ENCODE peak calls at places on chromosomes 2 and 18, in nine cellular contexts. One of them, this sample, is unnamed.

GRCh38 chr2:73836141-73836943 is 7.6 kb downstream of the STAMBP start:
- DNase-seq in tibial artery: no peak
- DNase-seq in kidney: no peak
- DNase-seq in BJ: no peak
- DNase-seq in kidney epithelial cell: no peak
- DNase-seq in CD8-positive, alpha-beta T cell: no peak
- DNase-seq in AG09309: no peak
- DNase-seq in right cardiac atrium: peak; percentile 49
- DNase-seq in NB4: no peak
- DNase-seq in this sample: no peak

GRCh38 chr2:63601061-63601460 is 12.3 kb downstream of the MDH1 start:
- DNase-seq in AG09309: no peak
- DNase-seq in right cardiac atrium: no peak
- DNase-seq in kidney: no peak
- DNase-seq in BJ: no peak
- DNase-seq in NB4: no peak
- DNase-seq in kidney epithelial cell: no peak
- DNase-seq in tibial artery: no peak
- DNase-seq in CD8-positive, alpha-beta T cell: no peak
- DNase-seq in this sample: no peak

GRCh38 chr2:62789918-62790317 is 84.4 kb downstream of the EHBP1 start:
- DNase-seq in CD8-positive, alpha-beta T cell: no peak
- DNase-seq in tibial artery: no peak
- DNase-seq in AG09309: no peak
- DNase-seq in kidney: no peak
- DNase-seq in kidney epithelial cell: no peak
- DNase-seq in right cardiac atrium: no peak
- DNase-seq in BJ: no peak
- DNase-seq in NB4: no peak
- DNase-seq in this sample: no peak

GRCh38 chr2:27378096-27378808 is 2.3 kb downstream of the ZNF513 start:
- DNase-seq in BJ: no peak
- DNase-seq in tibial artery: no peak
- DNase-seq in right cardiac atrium: peak; percentile 67
- DNase-seq in kidney: peak; percentile 81
- DNase-seq in CD8-positive, alpha-beta T cell: no peak
- DNase-seq in NB4: no peak
- DNase-seq in AG09309: no peak
- DNase-seq in kidney epithelial cell: no peak
- DNase-seq in this sample: no peak

GRCh38 chr2:62287335-62287734 is 91.4 kb downstream of the B3GNT2 start:
- DNase-seq in NB4: no peak
- DNase-seq in CD8-positive, alpha-beta T cell: no peak
- DNase-seq in AG09309: no peak
- DNase-seq in kidney epithelial cell: no peak
- DNase-seq in BJ: no peak
- DNase-seq in right cardiac atrium: no peak
- DNase-seq in tibial artery: no peak
- DNase-seq in kidney: no peak
- DNase-seq in this sample: no peak

GRCh38 chr2:126828471-126828870 is 70.2 kb upstream of the TEX51 start:
- DNase-seq in kidney epithelial cell: no peak
- DNase-seq in kidney: no peak
- DNase-seq in AG09309: no peak
- DNase-seq in tibial artery: no peak
- DNase-seq in NB4: peak; percentile 94
- DNase-seq in right cardiac atrium: no peak
- DNase-seq in CD8-positive, alpha-beta T cell: no peak
- DNase-seq in BJ: no peak
- DNase-seq in this sample: no peak

GRCh38 chr2:215796160-215796559 is 217.2 kb downstream of the MREG start:
- DNase-seq in CD8-positive, alpha-beta T cell: no peak
- DNase-seq in NB4: peak; percentile 70
- DNase-seq in kidney: no peak
- DNase-seq in BJ: no peak
- DNase-seq in kidney epithelial cell: no peak
- DNase-seq in right cardiac atrium: no peak
- DNase-seq in tibial artery: no peak
- DNase-seq in AG09309: peak; percentile 65
- DNase-seq in this sample: no peak

GRCh38 chr18:57063601-57064000 is 83.3 kb upstream of the BOD1L2 start:
- DNase-seq in kidney epithelial cell: no peak
- DNase-seq in kidney: no peak
- DNase-seq in BJ: no peak
- DNase-seq in CD8-positive, alpha-beta T cell: no peak
- DNase-seq in tibial artery: peak; percentile 9
- DNase-seq in NB4: no peak
- DNase-seq in AG09309: no peak
- DNase-seq in right cardiac atrium: no peak
- DNase-seq in this sample: no peak

GRCh38 chr2:74050153-74050552 is 65.4 kb downstream of the TET3 start:
- DNase-seq in tibial artery: no peak
- DNase-seq in kidney epithelial cell: no peak
- DNase-seq in right cardiac atrium: no peak
- DNase-seq in NB4: no peak
- DNase-seq in kidney: no peak
- DNase-seq in CD8-positive, alpha-beta T cell: no peak
- DNase-seq in BJ: no peak
- DNase-seq in AG09309: no peak
- DNase-seq in this sample: no peak

GRCh38 chr2:220857371-220857770 is 714.7 kb downstream of the EPHA4 start:
- DNase-seq in CD8-positive, alpha-beta T cell: no peak
- DNase-seq in tibial artery: no peak
- DNase-seq in kidney epithelial cell: no peak
- DNase-seq in AG09309: no peak
- DNase-seq in BJ: no peak
- DNase-seq in NB4: no peak
- DNase-seq in kidney: no peak
- DNase-seq in right cardiac atrium: no peak
- DNase-seq in this sample: no peak

GRCh38 chr18:75010725-75011124 is 198.2 kb downstream of the PTGR3 start:
- DNase-seq in BJ: no peak
- DNase-seq in tibial artery: no peak
- DNase-seq in CD8-positive, alpha-beta T cell: no peak
- DNase-seq in kidney epithelial cell: no peak
- DNase-seq in kidney: no peak
- DNase-seq in NB4: no peak
- DNase-seq in AG09309: no peak
- DNase-seq in right cardiac atrium: no peak
- DNase-seq in this sample: no peak

GRCh38 chr2:152620218-152620617 is 97.0 kb downstream of the PRPF40A start:
- DNase-seq in right cardiac atrium: no peak
- DNase-seq in kidney epithelial cell: no peak
- DNase-seq in BJ: no peak
- DNase-seq in kidney: no peak
- DNase-seq in CD8-positive, alpha-beta T cell: no peak
- DNase-seq in NB4: no peak
- DNase-seq in AG09309: no peak
- DNase-seq in tibial artery: no peak
- DNase-seq in this sample: no peak

GRCh38 chr18:73638709-73639108 is 508.9 kb downstream of the FBXO15 start:
- DNase-seq in kidney epithelial cell: no peak
- DNase-seq in BJ: peak; percentile 19
- DNase-seq in right cardiac atrium: no peak
- DNase-seq in kidney: no peak
- DNase-seq in NB4: no peak
- DNase-seq in AG09309: no peak
- DNase-seq in tibial artery: no peak
- DNase-seq in CD8-positive, alpha-beta T cell: no peak
- DNase-seq in this sample: no peak

GRCh38 chr2:143939976-143940375 is 579.9 kb downstream of the ZEB2 start:
- DNase-seq in NB4: no peak
- DNase-seq in BJ: no peak
- DNase-seq in AG09309: no peak
- DNase-seq in CD8-positive, alpha-beta T cell: no peak
- DNase-seq in kidney epithelial cell: no peak
- DNase-seq in tibial artery: no peak
- DNase-seq in kidney: no peak
- DNase-seq in right cardiac atrium: no peak
- DNase-seq in this sample: peak; percentile 31

GRCh38 chr2:230927711-230928341 is 2.8 kb upstream of the GPR55 start:
- DNase-seq in NB4: no peak
- DNase-seq in tibial artery: peak; percentile 53
- DNase-seq in kidney epithelial cell: no peak
- DNase-seq in AG09309: no peak
- DNase-seq in CD8-positive, alpha-beta T cell: no peak
- DNase-seq in BJ: no peak
- DNase-seq in kidney: no peak
- DNase-seq in right cardiac atrium: peak; percentile 59
- DNase-seq in this sample: no peak

GRCh38 chr2:65319080-65319673 is 91.5 kb downstream of the ACTR2 start:
- DNase-seq in kidney epithelial cell: no peak
- DNase-seq in BJ: no peak
- DNase-seq in right cardiac atrium: no peak
- DNase-seq in AG09309: no peak
- DNase-seq in kidney: no peak
- DNase-seq in CD8-positive, alpha-beta T cell: no peak
- DNase-seq in tibial artery: no peak
- DNase-seq in NB4: no peak
- DNase-seq in this sample: no peak

DNA sequence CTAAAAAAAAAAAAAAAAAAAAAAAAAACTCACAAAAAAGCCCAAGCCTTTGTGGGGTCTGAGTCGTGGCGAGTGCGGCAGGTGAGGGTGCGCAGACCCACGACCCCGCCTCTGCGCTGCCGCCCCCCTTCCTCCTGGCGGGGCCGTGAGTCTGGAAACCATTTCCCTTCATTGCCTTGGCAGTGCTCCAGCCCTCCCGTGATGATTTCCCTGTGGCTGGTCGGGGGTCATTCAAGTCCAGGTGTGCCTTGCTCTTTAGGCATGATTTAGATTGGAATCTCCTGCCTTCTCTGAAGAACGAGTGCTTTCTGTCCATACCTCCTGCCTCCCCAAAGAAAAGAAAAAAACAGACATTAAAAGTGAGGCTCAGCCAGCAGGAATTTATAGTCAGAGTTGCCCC is 161.8 kb downstream of the FAM210A start:
- DNase-seq in kidney: no peak
- DNase-seq in kidney epithelial cell: no peak
- DNase-seq in tibial artery: peak; percentile 70
- DNase-seq in BJ: no peak
- DNase-seq in AG09309: no peak
- DNase-seq in CD8-positive, alpha-beta T cell: no peak
- DNase-seq in NB4: no peak
- DNase-seq in right cardiac atrium: peak; percentile 73
- DNase-seq in this sample: no peak
- H3K4me3 ChIP-seq in kidney: no peak overlapping the region
- H3K4me3 ChIP-seq in kidney epithelial cell: no peak overlapping the region
- H3K4me3 ChIP-seq in tibial artery: no peak overlapping the region
- H3K4me3 ChIP-seq in BJ: no peak overlapping the region
- H3K4me3 ChIP-seq in AG09309: no peak overlapping the region
- H3K4me3 ChIP-seq in CD8-positive, alpha-beta T cell: no peak overlapping the region
- H3K4me3 ChIP-seq in NB4: no peak overlapping the region
- H3K4me3 ChIP-seq in right cardiac atrium: no peak overlapping the region
- H3K4me3 ChIP-seq in this sample: no peak overlapping the region

DNA sequence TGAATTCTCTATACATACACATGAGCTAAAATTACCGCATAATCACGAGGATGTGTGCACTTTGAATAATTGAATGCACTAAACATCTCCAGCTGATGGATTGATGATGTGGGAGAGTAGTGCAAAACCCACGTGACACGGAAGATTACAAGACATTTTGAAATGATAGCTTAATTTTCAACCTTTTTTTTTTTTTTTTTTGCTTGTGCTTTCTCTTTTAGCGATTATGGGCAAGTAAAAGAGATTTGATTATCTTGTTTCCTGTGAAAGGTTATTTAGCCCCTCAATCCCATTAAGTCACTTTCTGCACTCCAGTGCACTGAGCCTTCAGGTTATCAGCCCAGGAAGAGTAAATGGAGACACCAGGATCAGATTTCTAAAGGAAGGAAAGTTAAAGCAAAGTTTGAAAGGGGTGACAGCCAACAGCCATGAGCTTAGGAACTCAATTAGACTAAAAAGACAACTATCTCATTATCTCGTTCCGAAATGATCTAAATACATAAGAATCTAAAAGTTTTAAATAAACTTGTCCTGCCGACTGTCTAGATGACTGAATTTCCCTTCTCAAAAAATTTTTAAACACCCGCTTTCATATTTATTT is 81.6 kb downstream of the CDK15 start:
- DNase-seq in BJ: no peak
- DNase-seq in CD8-positive, alpha-beta T cell: no peak
- DNase-seq in kidney epithelial cell: no peak
- DNase-seq in NB4: no peak
- DNase-seq in kidney: no peak
- DNase-seq in right cardiac atrium: no peak
- DNase-seq in tibial artery: no peak
- DNase-seq in AG09309: no peak
- DNase-seq in this sample: no peak
- H3K4me3 ChIP-seq in BJ: peak overlapping the region; percentile 2
- H3K4me3 ChIP-seq in CD8-positive, alpha-beta T cell: no peak overlapping the region
- H3K4me3 ChIP-seq in kidney epithelial cell: no peak overlapping the region
- H3K4me3 ChIP-seq in NB4: no peak overlapping the region
- H3K4me3 ChIP-seq in kidney: no peak overlapping the region
- H3K4me3 ChIP-seq in right cardiac atrium: peak overlapping the region; percentile 66
- H3K4me3 ChIP-seq in tibial artery: no peak overlapping the region
- H3K4me3 ChIP-seq in AG09309: no peak overlapping the region
- H3K4me3 ChIP-seq in this sample: no peak overlapping the region

DNA sequence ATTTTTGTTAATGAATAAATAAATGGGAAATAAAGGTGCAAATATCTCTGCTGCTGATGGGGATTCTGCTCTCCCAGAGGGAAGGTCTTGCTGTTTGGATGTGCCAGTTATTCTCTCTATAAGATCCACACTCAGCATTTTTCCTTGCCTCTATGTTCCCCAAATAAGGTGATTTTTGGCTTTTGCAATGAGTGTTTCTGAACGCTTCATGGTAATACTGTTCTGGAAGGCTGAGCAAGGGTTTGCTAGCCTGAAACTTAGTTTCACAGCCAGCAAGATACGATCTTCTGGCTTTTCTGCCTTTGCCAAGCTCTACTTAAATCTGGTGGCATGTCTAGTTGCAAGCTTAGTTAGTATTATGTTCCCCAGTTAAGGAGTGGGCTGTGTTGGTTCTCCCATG is 114.6 kb downstream of the LPIN1 start:
- DNase-seq in BJ: no peak
- DNase-seq in NB4: no peak
- DNase-seq in right cardiac atrium: no peak
- DNase-seq in kidney epithelial cell: no peak
- DNase-seq in tibial artery: no peak
- DNase-seq in AG09309: no peak
- DNase-seq in kidney: no peak
- DNase-seq in CD8-positive, alpha-beta T cell: no peak
- DNase-seq in this sample: no peak
- H3K4me3 ChIP-seq in BJ: no peak overlapping the region
- H3K4me3 ChIP-seq in NB4: no peak overlapping the region
- H3K4me3 ChIP-seq in right cardiac atrium: no peak overlapping the region
- H3K4me3 ChIP-seq in kidney epithelial cell: no peak overlapping the region
- H3K4me3 ChIP-seq in tibial artery: no peak overlapping the region
- H3K4me3 ChIP-seq in AG09309: no peak overlapping the region
- H3K4me3 ChIP-seq in kidney: no peak overlapping the region
- H3K4me3 ChIP-seq in CD8-positive, alpha-beta T cell: no peak overlapping the region
- H3K4me3 ChIP-seq in this sample: no peak overlapping the region

DNA sequence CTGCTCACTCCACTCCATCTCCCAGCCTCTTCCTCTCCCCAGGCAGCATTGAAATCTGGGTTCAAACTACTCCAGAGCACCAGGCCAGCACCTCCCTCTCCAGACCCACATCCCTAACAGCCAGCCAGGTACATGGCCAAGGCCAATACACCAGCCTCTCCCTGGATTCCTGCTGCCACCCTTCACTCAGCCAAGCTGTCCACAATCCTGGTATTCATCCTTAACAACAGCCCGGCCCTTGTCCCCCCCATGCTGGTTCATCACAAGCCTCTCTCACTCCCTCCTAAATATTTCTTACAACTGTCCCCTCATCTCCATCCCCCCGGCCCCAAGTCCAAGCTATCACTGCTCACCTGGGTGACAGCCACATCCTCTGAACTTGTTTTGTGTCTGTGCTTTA is 129.9 kb upstream of the HAAO start:
- DNase-seq in BJ: no peak
- DNase-seq in right cardiac atrium: no peak
- DNase-seq in tibial artery: no peak
- DNase-seq in kidney: no peak
- DNase-seq in AG09309: no peak
- DNase-seq in NB4: no peak
- DNase-seq in CD8-positive, alpha-beta T cell: no peak
- DNase-seq in kidney epithelial cell: no peak
- DNase-seq in this sample: no peak
- H3K4me3 ChIP-seq in BJ: no peak overlapping the region
- H3K4me3 ChIP-seq in right cardiac atrium: no peak overlapping the region
- H3K4me3 ChIP-seq in tibial artery: peak overlapping the region; percentile 2
- H3K4me3 ChIP-seq in kidney: no peak overlapping the region
- H3K4me3 ChIP-seq in AG09309: no peak overlapping the region
- H3K4me3 ChIP-seq in NB4: no peak overlapping the region
- H3K4me3 ChIP-seq in CD8-positive, alpha-beta T cell: no peak overlapping the region
- H3K4me3 ChIP-seq in kidney epithelial cell: no peak overlapping the region
- H3K4me3 ChIP-seq in this sample: no peak overlapping the region

This sample was measured in skeletal muscle cell.